ENCODE peak calls at places on chromosome 16, in four cellular contexts. H, P, W and D are unnamed samples.

GRCh38 chr16:56341656-56342397 is 83.5 kb downstream of the AMFR start:
- DNase-seq in P (no peak), H (no peak), W (peak; percentile 7), D (no peak)

GRCh38 chr16:50553182-50553710 is 5.0 kb downstream of the NKD1 start:
- DNase-seq in W (no peak), H (no peak), P (no peak), D (no peak)

GRCh38 chr16:47109361-47109760 is 34.4 kb downstream of the NETO2 start:
- DNase-seq in P (peak; percentile 11), H (no peak), W (no peak), D (no peak)

GRCh38 chr16:48318630-48319029 is 66.6 kb downstream of the SIAH1 start:
- DNase-seq in H (no peak), W (no peak), P (no peak), D (peak; percentile 78)

GRCh38 chr16:31134091-31134571 is 1.4 kb downstream of the PRSS8 start:
- DNase-seq in W (no peak), H (no peak), P (peak; percentile 64), D (peak; percentile 32)

GRCh38 chr16:70754874-70755600 is 45.9 kb downstream of the VAC14 start:
- DNase-seq in H (no peak), W (no peak), P (no peak), D (no peak)

GRCh38 chr16:48499822-48500440 is 110.0 kb downstream of the N4BP1 start:
- DNase-seq in H (no peak), P (peak; percentile 81), W (no peak), D (no peak)

GRCh38 chr16:51416921-51417320 is 265.9 kb upstream of the SALL1 start:
- DNase-seq in W (no peak), P (no peak), H (no peak), D (no peak)

GRCh38 chr16:11333696-11334095 is 11.6 kb upstream of the RMI2 start:
- DNase-seq in W (no peak), P (peak; percentile 47), H (peak; percentile 12), D (no peak)

GRCh38 chr16:12252616-12253015 is 276.1 kb downstream of the SNX29 start:
- DNase-seq in W (peak; percentile 24), H (no peak), P (no peak), D (no peak)

GRCh38 chr16:7318661-7319060 is 14.0 kb upstream of the RBFOX1 start:
- DNase-seq in P (no peak), W (no peak), H (no peak), D (no peak)

GRCh38 chr16:15857779-15858560 is 1.1 kb upstream of the MYH11 start:
- DNase-seq in P (peak; percentile 17), W (peak; percentile 49), H (peak; percentile 63), D (no peak)

GRCh38 chr16:15874745-15875314 is 13.6 kb downstream of the CEP20 start:
- DNase-seq in H (no peak), W (peak; percentile 20), P (peak; percentile 78), D (peak; percentile 24)

DNA sequence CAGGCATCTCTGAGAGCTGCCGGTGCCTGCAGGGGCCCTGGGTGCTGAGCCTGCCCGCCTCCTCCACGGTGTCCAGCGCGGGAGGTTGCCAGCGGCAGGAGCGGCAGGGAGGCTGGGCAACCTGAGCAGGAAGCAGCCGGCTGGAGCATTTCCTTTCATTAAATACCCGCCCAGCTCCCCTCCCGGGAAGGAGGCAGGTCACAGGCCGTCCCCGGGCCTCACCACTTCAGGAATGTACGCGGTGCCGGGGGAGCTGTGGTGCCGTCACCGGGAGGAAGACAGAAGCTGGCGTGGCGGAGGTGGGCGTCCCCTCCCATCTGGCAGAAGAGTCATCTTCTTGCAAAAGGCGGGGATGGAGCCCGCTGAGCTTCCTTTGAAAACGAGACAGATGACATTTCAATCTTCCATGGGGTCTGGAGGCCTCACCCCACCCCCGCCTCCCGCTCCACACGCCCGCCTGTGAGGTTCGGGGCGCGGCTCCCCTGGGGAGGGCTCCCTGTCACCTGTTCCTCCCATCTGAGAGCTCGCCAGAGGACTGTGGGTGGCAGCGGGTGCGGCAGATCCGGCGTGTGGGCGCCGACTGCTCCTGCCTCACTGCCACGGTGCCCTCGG is 16.0 kb downstream of the SOX8 start:
- DNase-seq in P (no peak), W (peak; percentile 38), H (no peak), D (peak; percentile 9)
- H3K4me3 ChIP-seq in P (no peak overlapping the region), W (peak overlapping the region; percentile 34), H (no peak overlapping the region), D (no peak overlapping the region)

GRCh38 chr16:81652798-81653505 is 126.1 kb upstream of the PLCG2 start:
- DNase-seq in H (no peak), W (no peak), P (no peak), D (no peak)

GRCh38 chr16:81649561-81649960 is 129.5 kb upstream of the PLCG2 start:
- DNase-seq in H (no peak), W (no peak), P (no peak), D (no peak)

GRCh38 chr16:81651758-81652718 is 127.1 kb upstream of the PLCG2 start:
- DNase-seq in P (no peak), W (no peak), H (no peak), D (no peak)

GRCh38 chr16:81650982-81651562 is 128.0 kb upstream of the PLCG2 start:
- DNase-seq in H (peak; percentile 81), W (peak; percentile 78), P (no peak), D (no peak)

DNA sequence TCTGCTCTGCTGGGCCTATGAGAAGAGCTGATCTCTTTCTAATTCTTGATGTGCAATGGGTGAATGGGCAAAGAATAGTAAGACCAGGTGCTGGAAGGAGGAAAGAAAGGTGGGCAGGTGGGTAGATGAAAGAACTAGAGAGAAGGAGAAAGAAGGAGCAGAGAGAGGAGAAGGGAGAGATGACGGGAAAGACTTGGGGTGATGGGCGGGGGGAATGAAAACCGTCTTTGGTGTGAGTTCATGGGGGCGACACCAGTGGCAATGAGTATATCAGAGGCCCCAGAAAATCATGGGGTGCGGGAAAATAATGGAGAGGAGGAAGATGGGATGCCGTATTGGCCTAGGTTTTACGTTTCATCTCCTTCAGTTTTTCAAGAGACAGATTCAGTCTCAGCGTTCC is 128.8 kb upstream of the PLCG2 start:
- DNase-seq in W (no peak), H (peak; percentile 5), P (no peak), D (no peak)
- H3K4me3 ChIP-seq in W (no peak overlapping the region), H (no peak overlapping the region), P (no peak overlapping the region), D (no peak overlapping the region)

GRCh38 chr16:3961449-3961849 is 80.9 kb upstream of the CREBBP start:
- DNase-seq in W (no peak), H (no peak), P (no peak), D (no peak)
- H3K4me3 ChIP-seq in W (peak overlapping the region; percentile 51), H (no peak overlapping the region), P (no peak overlapping the region), D (peak overlapping the region; percentile 80)

GRCh38 chr16:73063854-73064226 is 15.9 kb upstream of the ZFHX3 start:
- DNase-seq in P (no peak), H (no peak), W (no peak), D (no peak)
- H3K4me3 ChIP-seq in P (no peak overlapping the region), H (no peak overlapping the region), W (peak overlapping the region; percentile 41), D (no peak overlapping the region)

GRCh38 chr16:86572616-86573015 is 5.7 kb upstream of the FOXL1 start:
- DNase-seq in H (no peak), W (no peak), P (no peak), D (no peak)

GRCh38 chr16:86570542-86571196 is 4.0 kb downstream of the FOXC2 start:
- DNase-seq in P (no peak), W (no peak), H (no peak), D (no peak)

GRCh38 chr16:86569843-86570447 is 3.3 kb downstream of the FOXC2 start:
- DNase-seq in H (no peak), W (no peak), P (no peak), D (no peak)

GRCh38 chr16:86572041-86572521 is 5.5 kb downstream of the FOXC2 start:
- DNase-seq in P (no peak), H (no peak), W (no peak), D (no peak)

GRCh38 chr16:86571197-86571915 is 4.7 kb downstream of the FOXC2 start:
- DNase-seq in H (no peak), W (no peak), P (no peak), D (no peak)
- H3K4me3 ChIP-seq in H (peak overlapping the region; percentile 38), W (peak overlapping the region; percentile 62), P (no peak overlapping the region), D (no peak overlapping the region)

DNA sequence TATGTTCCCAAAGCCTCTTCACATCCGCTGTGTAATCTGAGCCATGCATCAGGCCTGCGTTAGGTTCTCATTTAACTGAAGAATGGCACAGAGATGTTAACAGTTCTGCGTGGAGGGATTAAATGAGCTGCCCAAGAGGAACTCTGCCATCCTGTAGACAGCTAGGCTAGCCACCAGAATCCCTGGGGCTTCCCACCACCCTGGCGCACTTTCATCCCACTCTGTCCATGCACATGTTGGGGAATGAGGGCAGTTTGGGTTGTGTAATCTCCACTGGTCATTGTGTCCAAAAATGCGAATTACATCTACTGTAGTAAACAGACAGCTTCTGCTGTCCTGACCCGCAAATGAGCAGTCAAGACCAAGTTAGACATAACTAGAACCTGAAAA is 1.0 kb upstream of the GLG1 start:
- DNase-seq in W (no peak), P (no peak), H (no peak), D (no peak)
- H3K4me3 ChIP-seq in W (no peak overlapping the region), P (no peak overlapping the region), H (no peak overlapping the region), D (no peak overlapping the region)

DNA sequence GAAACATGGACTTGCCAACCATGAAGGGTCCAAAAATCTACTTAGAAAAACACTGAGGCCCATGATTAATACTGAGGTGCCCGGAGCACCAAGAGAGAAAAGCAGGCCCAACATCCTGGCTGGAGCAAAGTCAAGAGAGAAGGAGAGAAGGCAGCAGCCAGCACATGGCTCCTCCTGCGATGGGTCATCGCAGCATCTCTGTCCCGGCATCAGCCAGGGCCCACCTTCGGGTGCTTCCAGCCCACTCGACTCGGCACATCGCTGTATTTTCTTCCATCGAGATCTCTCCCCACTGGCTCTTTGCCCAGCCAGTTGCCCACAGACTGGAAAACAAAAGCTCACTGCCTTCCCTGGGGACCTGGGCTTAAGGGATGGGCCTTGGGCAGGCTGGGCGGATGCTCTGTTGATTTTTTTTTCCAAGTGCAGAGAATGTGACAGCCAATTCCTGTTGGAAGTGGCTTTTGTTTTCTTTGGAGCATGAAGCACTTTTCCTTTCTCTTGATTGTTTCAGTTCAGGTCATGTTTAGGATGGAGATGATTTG is 58.1 kb downstream of the CYB5B start:
- DNase-seq in H (peak; percentile 83), W (peak; percentile 66), P (no peak), D (no peak)
- H3K4me3 ChIP-seq in H (no peak overlapping the region), W (peak overlapping the region; percentile 32), P (no peak overlapping the region), D (no peak overlapping the region)

GRCh38 chr16:67548265-67549126 is 13.8 kb upstream of the CTCF start:
- DNase-seq in H (no peak), P (no peak), W (no peak), D (peak; percentile 50)
- H3K4me3 ChIP-seq in H (no peak overlapping the region), P (no peak overlapping the region), W (no peak overlapping the region), D (no peak overlapping the region)

GRCh38 chr16:54933281-54934150 is 2.9 kb downstream of the IRX5 start:
- DNase-seq in H (no peak), W (no peak), P (peak; percentile 36), D (no peak)
- H3K4me3 ChIP-seq in H (peak overlapping the region; percentile 19), W (peak overlapping the region; percentile 83), P (peak overlapping the region; percentile 60), D (no peak overlapping the region)

GRCh38 chr16:89490386-89491237 is at the start of gene ANKRD11:
- DNase-seq in W (peak; percentile 98), P (peak; percentile 100), H (peak; percentile 99), D (peak; percentile 100)
- H3K4me3 ChIP-seq in W (peak within 1 kb of the TSS; percentile 92), P (peak within 1 kb of the TSS; percentile 91), H (peak within 1 kb of the TSS; percentile 85), D (peak within 1 kb of the TSS; percentile 81)